ENCODE peak calls at places on chromosomes 12 and 14, in eight cellular contexts. R, B, A, U, Q, V, O and T are unnamed samples.

GRCh38 chr14:31947680-31948580 is 129.2 kb upstream of the ARHGAP5 start:
- DNase-seq in O (no peak), V (no peak), B (no peak), R (no peak), Q (peak), A (no peak), U (no peak), T (no peak)

GRCh38 chr12:91009319-91009950 is 4.7 kb upstream of the EPYC start:
- DNase-seq in V (no peak), U (no peak), R (no peak), O (no peak), A (no peak), B (no peak), Q (no peak), T (no peak)

GRCh38 chr14:24277606-24278321 is 6.4 kb upstream of the RABGGTA start:
- DNase-seq in A (no peak), B (no peak), R (peak), U (no peak), O (no peak), Q (no peak), V (no peak), T (no peak)

GRCh38 chr14:59244581-59244980 is 56.1 kb downstream of the DAAM1 start:
- DNase-seq in U (peak), B (no peak), V (no peak), A (no peak), R (no peak), Q (no peak), O (no peak), T (no peak)

GRCh38 chr12:29066061-29066588 is 83.0 kb upstream of the FAR2 start:
- DNase-seq in O (no peak), V (peak), R (peak), Q (no peak), B (no peak), U (peak), A (no peak), T (no peak)

GRCh38 chr12:75786071-75786470 is 245.5 kb downstream of the PHLDA1 start:
- DNase-seq in O (no peak), A (no peak), U (no peak), R (no peak), V (no peak), Q (no peak), B (no peak), T (no peak)

GRCh38 chr12:52010152-52010622 is 3.4 kb downstream of the TAMALIN start:
- DNase-seq in Q (peak), A (no peak), R (peak), B (no peak), U (no peak), O (peak), V (peak), T (peak)

GRCh38 chr14:21059842-21060589 is 2.4 kb downstream of the RNASE8 start:
- DNase-seq in V (peak), R (peak), A (no peak), U (no peak), Q (no peak), O (no peak), B (no peak), T (no peak)

GRCh38 chr14:68512088-68512487 is 280.8 kb downstream of the ZFP36L1 start:
- DNase-seq in R (no peak), O (no peak), V (peak), A (no peak), B (no peak), U (no peak), Q (no peak), T (no peak)

GRCh38 chr12:96831346-96831745 is 75.7 kb upstream of the NEDD1 start:
- DNase-seq in O (no peak), B (no peak), R (no peak), U (no peak), V (no peak), A (no peak), Q (no peak), T (no peak)

GRCh38 chr14:32230181-32230580 is 27.1 kb upstream of the RNU6-8 start:
- DNase-seq in R (no peak), U (no peak), O (peak), V (peak), Q (no peak), B (no peak), A (no peak), T (no peak)

GRCh38 chr14:81819344-81819743 is 285.7 kb upstream of the SEL1L start:
- DNase-seq in V (no peak), U (no peak), R (no peak), Q (no peak), O (peak), B (no peak), A (no peak), T (no peak)

GRCh38 chr14:30620178-30620577 is 1.9 kb upstream of the SCFD1 start:
- DNase-seq in O (no peak), R (no peak), U (no peak), V (peak), B (no peak), A (no peak), Q (no peak), T (no peak)